ENCODE peak calls at places on chromosomes 6 and 20, in four cellular contexts. F is IMR-90, B is H9, C is H1. S is an unnamed sample.
A peak's percentile ranks its signal among the peaks of the same experiment; 100 is the strongest.

GRCh38 chr6:35419431-35419830 is 32.7 kb upstream of the FANCE start:
- DNase-seq in F (peak; percentile 91), B (no peak), C (no peak), S (peak; percentile 70)

GRCh38 chr6:103534107-103534506 is 1325.6 kb downstream of the HACE1 start:
- DNase-seq in F (no peak), B (no peak), C (no peak), S (no peak)

GRCh38 chr6:22149501-22150490 is 147.0 kb downstream of the PRL start:
- DNase-seq in F (peak; percentile 78), B (no peak), C (no peak), S (no peak)

GRCh38 chr6:148720371-148720770 is 26.5 kb upstream of the UST start:
- DNase-seq in F (peak; percentile 66), B (no peak), C (no peak), S (no peak)

GRCh38 chr6:7587631-7588100 is 2.3 kb upstream of the SNRNP48 start:
- DNase-seq in F (peak; percentile 69), B (no peak), C (no peak), S (peak; percentile 44)

GRCh38 chr6:68778356-68779020 is 143.4 kb downstream of the ADGRB3 start:
- DNase-seq in F (peak; percentile 7), B (peak; percentile 36), C (peak; percentile 50), S (peak; percentile 72)

GRCh38 chr6:170510631-170511030 is 42.5 kb downstream of the PSMB1 start:
- DNase-seq in F (no peak), B (no peak), C (no peak), S (no peak)

GRCh38 chr6:159943101-159943632 is 25.7 kb upstream of the IGF2R start:
- DNase-seq in F (peak; percentile 23), B (no peak), C (no peak), S (peak; percentile 38)

GRCh38 chr6:90086517-90086916 is 192.2 kb downstream of the GJA10 start:
- DNase-seq in F (peak; percentile 54), B (no peak), C (no peak), S (peak; percentile 59)

GRCh38 chr6:112636650-112637260 is 289.6 kb downstream of the RFPL4B start:
- DNase-seq in F (peak; percentile 83), B (no peak), C (no peak), S (no peak)

GRCh38 chr20:24469116-24470030 is at the start of gene SYNDIG1:
- DNase-seq in F (no peak), B (peak; percentile 72), C (peak; percentile 84), S (peak; percentile 90)

GRCh38 chr6:72798196-72798595 is 176.3 kb downstream of the KCNQ5 start:
- DNase-seq in F (peak; percentile 79), B (no peak), C (no peak), S (no peak)

GRCh38 chr6:51753635-51754034 is 333.8 kb downstream of the PKHD1 start:
- DNase-seq in F (no peak), B (peak; percentile 76), C (peak; percentile 82), S (peak; percentile 61)

GRCh38 chr20:63235399-63235983 is at the start of gene BIRC7:
- DNase-seq in F (no peak), B (no peak), C (no peak), S (no peak)

GRCh38 chr6:148830614-148831013 is 83.8 kb downstream of the UST start:
- DNase-seq in F (no peak), B (no peak), C (no peak), S (no peak)

GRCh38 chr6:3456794-3457709 is at the start of gene SLC22A23:
- DNase-seq in F (no peak), B (peak; percentile 90), C (peak; percentile 86), S (peak; percentile 68)
- H3K4ac ChIP-seq in F (no peak within 1 kb of the TSS), B (no peak within 1 kb of the TSS), C (peak within 1 kb of the TSS; percentile 49), S (no peak within 1 kb of the TSS)

DNA sequence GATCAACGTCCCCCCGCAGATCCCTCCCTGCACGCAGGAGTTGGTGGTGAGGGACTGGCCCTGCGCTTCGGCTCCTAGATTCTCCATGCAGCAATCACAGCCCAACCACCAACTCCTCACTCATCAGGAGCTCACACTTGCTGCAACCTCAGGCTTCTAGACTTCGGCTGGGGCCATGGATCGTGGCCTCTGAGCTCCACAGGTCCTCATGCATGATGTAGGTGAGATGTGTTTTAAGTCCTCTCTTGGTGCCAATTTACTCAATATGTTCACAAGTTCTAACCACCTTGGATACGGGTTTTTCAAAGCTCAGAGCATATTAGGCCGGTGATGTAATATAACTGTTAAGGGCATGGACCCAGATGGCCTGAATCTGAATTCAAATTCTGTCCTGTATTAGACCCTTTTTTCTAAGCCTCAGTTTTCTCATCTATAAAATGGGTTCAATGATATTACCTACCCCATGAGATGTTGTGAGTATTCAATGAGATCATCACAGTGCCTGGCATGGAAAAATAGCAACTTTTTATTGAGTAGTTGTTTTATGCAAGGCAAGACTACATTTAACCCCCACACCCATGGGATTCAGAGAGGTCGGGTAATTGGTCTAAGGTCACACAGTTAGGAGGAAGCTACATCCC is 31.0 kb downstream of the SUN5 start:
- DNase-seq in F (no peak), B (no peak), C (peak; percentile 47), S (peak; percentile 59)
- H3K23ac ChIP-seq in F (no peak overlapping the region), B (no peak overlapping the region), C (no peak overlapping the region), S (no peak overlapping the region)

GRCh38 chr6:78552435-78552834 is 314.9 kb upstream of the IRAK1BP1 start:
- DNase-seq in F (no peak), B (no peak), C (no peak), S (no peak)

GRCh38 chr6:78551361-78551760 is 316.0 kb upstream of the IRAK1BP1 start:
- DNase-seq in F (no peak), B (no peak), C (no peak), S (no peak)
- H3K56ac ChIP-seq in F (no peak overlapping the region), B (no peak overlapping the region), C (no peak overlapping the region), S (no peak overlapping the region)

GRCh38 chr6:169236545-169236944 is 17.1 kb downstream of the THBS2 start:
- DNase-seq in F (no peak), B (no peak), C (no peak), S (no peak)

GRCh38 chr6:169238766-169239165 is 14.9 kb downstream of the THBS2 start:
- DNase-seq in F (no peak), B (no peak), C (no peak), S (no peak)

GRCh38 chr6:169239181-169239580 is 14.5 kb downstream of the THBS2 start:
- DNase-seq in F (no peak), B (no peak), C (no peak), S (no peak)

GRCh38 chr6:169236988-169237387 is 16.7 kb downstream of the THBS2 start:
- DNase-seq in F (no peak), B (no peak), C (no peak), S (no peak)

DNA sequence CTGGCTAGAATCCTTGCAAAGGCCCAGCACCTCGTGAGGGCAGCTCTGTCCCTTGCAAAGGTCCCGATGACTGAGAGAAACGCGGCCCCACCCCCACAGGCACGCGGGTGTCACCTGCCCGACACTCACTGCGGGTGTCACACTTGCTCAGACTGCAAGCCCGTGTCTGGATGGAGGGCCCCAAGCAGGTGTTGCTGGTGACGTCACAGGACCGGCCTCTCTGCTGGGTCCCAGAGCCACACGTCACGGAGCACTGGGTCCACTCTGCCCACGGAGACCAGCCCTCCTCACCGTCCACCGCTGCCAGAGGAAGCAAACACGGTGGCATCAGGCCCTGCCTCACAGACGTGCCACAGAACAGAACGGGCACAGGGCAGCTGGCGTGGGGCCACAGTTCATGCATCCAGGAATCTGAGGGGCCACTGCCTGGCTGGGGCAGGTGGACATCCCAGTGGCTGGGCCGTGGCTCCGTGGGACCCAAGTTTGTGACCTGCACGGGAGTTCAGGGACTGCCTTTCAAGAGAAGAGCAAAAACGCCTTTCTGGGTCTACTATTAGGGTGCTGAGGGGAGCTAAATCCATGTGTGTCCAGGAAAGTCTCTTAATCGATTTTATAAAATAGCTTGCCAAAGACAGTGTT is 16.0 kb downstream of the THBS2 start:
- DNase-seq in F (no peak), B (no peak), C (no peak), S (no peak)
- H3K4ac ChIP-seq in F (no peak overlapping the region), B (no peak overlapping the region), C (no peak overlapping the region), S (no peak overlapping the region)

GRCh38 chr6:142302427-142303190 is 802 bp downstream of the ADGRG6 start:
- DNase-seq in F (peak; percentile 11), B (peak; percentile 33), C (peak; percentile 52), S (peak; percentile 34)

GRCh38 chr6:142300758-142301251 is 1.0 kb upstream of the ADGRG6 start:
- DNase-seq in F (peak; percentile 71), B (peak; percentile 31), C (no peak), S (peak; percentile 45)

GRCh38 chr6:142303191-142303564 is 1.4 kb downstream of the ADGRG6 start:
- DNase-seq in F (peak; percentile 14), B (no peak), C (no peak), S (no peak)

GRCh38 chr6:142300302-142300701 is 1.5 kb upstream of the ADGRG6 start:
- DNase-seq in F (no peak), B (no peak), C (no peak), S (no peak)

DNA sequence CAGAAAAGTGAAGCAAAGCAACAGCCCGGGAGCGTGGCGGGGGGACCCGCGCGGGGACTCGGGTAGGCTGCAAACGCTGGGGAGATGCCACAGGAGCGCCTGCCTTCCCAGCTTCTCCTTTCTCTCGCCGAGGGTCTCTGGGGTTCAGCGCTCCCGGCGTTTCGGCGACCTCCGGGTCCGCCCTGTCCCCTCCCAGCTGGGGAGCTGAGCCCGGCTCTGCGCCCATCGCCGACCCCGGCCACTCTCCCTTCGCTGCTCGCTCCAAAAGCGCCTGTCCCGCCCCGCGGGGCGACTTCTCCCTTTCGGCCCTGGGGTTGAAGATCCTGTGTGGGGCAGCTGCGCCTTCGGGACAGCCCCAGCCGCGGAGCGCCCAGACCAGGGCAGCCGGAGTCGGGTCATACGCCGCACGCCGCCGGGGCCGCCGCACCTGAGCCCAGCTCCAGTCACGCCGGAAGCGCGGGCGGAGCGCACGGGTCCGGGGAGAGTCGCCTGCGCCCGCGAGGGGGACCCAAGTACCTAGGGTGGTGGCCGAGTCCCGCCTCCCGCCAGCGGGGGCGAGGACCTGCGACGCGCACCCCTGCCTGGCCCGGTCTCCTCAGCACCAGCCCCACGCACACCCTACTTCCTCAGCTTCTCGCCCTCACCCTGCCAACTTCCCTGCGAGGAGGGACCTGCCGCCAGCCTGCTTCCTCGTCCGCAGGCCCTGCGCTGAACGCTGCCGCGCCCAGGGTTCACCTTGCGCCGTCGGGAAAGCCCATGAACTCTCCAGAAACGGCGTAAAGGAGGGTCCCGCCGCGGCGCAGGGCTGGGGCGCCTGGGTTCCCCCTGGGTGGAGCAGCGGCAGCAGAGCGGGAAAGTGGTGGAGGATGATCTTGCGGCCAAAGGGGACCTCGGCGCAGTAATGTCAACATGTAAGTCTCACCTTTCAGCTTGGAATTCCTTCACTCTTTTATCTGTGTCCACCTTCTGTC is at the start of gene ADGRG6:
- DNase-seq in F (peak; percentile 28), B (peak; percentile 75), C (peak; percentile 82), S (peak; percentile 77)
- H3K23ac ChIP-seq in F (peak within 1 kb of the TSS; percentile 85), B (no peak within 1 kb of the TSS), C (no peak within 1 kb of the TSS), S (no peak within 1 kb of the TSS)

GRCh38 chr6:20038385-20038784 is 173.9 kb downstream of the MBOAT1 start:
- DNase-seq in F (no peak), B (no peak), C (no peak), S (no peak)
- H3K56ac ChIP-seq in F (no peak overlapping the region), B (no peak overlapping the region), C (no peak overlapping the region), S (no peak overlapping the region)